ENCODE peak calls at places on chromosomes 1 and 21, in nine cellular contexts. P is pons; N is activated naive CD8-positive, alpha-beta T cell treated with anti-CD3 and anti-CD28 coated beads, Interleukin-2, amount 50 U/mL, for 16 hours; O is hepatic stellate cell; Z is EL; G is fibroblast of gingiva; D is NCI-H1436; J is left cardiac atrium; E is astrocyte of the spinal cord. I is an unnamed sample.

GRCh38 chr1:42165511-42166210 is 1.1 kb upstream of the GUCA2A start:
- DNase-seq in D (no peak), O (peak; percentile 65), P (no peak), G (no peak), J (peak; percentile 57), E (peak; percentile 32), Z (peak; percentile 76), N (no peak), I (peak; percentile 52)

GRCh38 chr1:19287436-19288185 is 959 bp downstream of the AKR7A3 start:
- DNase-seq in D (no peak), Z (no peak), P (no peak), N (no peak), J (no peak), O (no peak), G (no peak), E (no peak), I (no peak)

GRCh38 chr1:59061876-59062275 is 235.0 kb upstream of the FGGY start:
- DNase-seq in J (peak; percentile 77), P (peak; percentile 77), D (no peak), G (peak; percentile 96), Z (peak; percentile 85), O (peak; percentile 78), E (peak; percentile 97), N (no peak), I (peak; percentile 71)

GRCh38 chr1:236284291-236284711 is 2.5 kb upstream of the ERO1B start:
- DNase-seq in P (peak; percentile 21), Z (no peak), J (no peak), G (no peak), O (no peak), N (no peak), D (no peak), E (no peak), I (no peak)

GRCh38 chr21:41854426-41854995 is 24.6 kb downstream of the PRDM15 start:
- DNase-seq in Z (no peak), P (no peak), G (no peak), E (no peak), D (no peak), N (no peak), O (no peak), J (no peak), I (no peak)

GRCh38 chr21:15421947-15422346 is 307.8 kb upstream of the USP25 start:
- DNase-seq in E (no peak), G (no peak), P (no peak), N (no peak), D (no peak), O (no peak), Z (no peak), J (no peak), I (no peak)

GRCh38 chr1:46084553-46085448 is 47.6 kb downstream of the PIK3R3 start:
- DNase-seq in P (no peak), J (no peak), G (peak; percentile 26), D (no peak), Z (peak; percentile 41), E (peak; percentile 57), O (peak; percentile 19), N (no peak), I (no peak)

GRCh38 chr1:3432306-3432705 is 22.2 kb upstream of the ARHGEF16 start:
- DNase-seq in O (no peak), J (no peak), D (no peak), N (no peak), E (no peak), P (no peak), Z (no peak), G (no peak), I (no peak)

GRCh38 chr1:86229405-86229804 is 72.8 kb upstream of the COL24A1 start:
- DNase-seq in G (no peak), O (no peak), N (no peak), J (no peak), E (no peak), Z (no peak), P (no peak), D (no peak), I (no peak)

GRCh38 chr1:111450185-111450584 is 921 bp downstream of the ATP5PB start:
- DNase-seq in P (no peak), Z (no peak), D (no peak), O (no peak), G (no peak), E (no peak), J (no peak), N (no peak), I (no peak)

GRCh38 chr1:185813401-185813979 is 79.3 kb downstream of the HMCN1 start:
- DNase-seq in N (no peak), P (peak; percentile 57), D (peak; percentile 10), G (peak; percentile 46), E (peak; percentile 79), Z (peak; percentile 59), O (peak; percentile 5), J (no peak), I (peak; percentile 55)

GRCh38 chr1:35656148-35656862 is 15.0 kb upstream of the PSMB2 start:
- DNase-seq in G (no peak), O (peak; percentile 16), Z (peak; percentile 63), N (no peak), D (no peak), J (no peak), P (no peak), E (no peak), I (no peak)

GRCh38 chr1:12144236-12144635 is 22.6 kb upstream of the TNFRSF1B start:
- DNase-seq in N (no peak), D (no peak), P (no peak), O (no peak), G (no peak), E (no peak), J (no peak), Z (peak; percentile 33), I (no peak)

GRCh38 chr1:234863596-234863995 is 253.6 kb upstream of the IRF2BP2 start:
- DNase-seq in O (no peak), N (no peak), Z (peak; percentile 55), D (no peak), G (peak; percentile 49), E (peak; percentile 73), J (no peak), P (peak; percentile 31), I (no peak)

GRCh38 chr1:57747818-57748217 is 324.0 kb upstream of the DAB1 start:
- DNase-seq in O (no peak), N (no peak), E (no peak), D (no peak), Z (no peak), G (no peak), J (no peak), P (peak; percentile 9), I (no peak)

GRCh38 chr1:230754831-230755230 is 7.6 kb downstream of the CAPN9 start:
- DNase-seq in O (peak; percentile 80), G (peak; percentile 20), Z (peak; percentile 32), D (no peak), J (peak; percentile 51), N (no peak), P (no peak), E (peak; percentile 55), I (no peak)

I was measured in left kidney.